ENCODE peak calls at places on chromosomes 11 and 22, in nine cellular contexts. F is RPMI7951, G is GM23248, I is Karpas-422, J is NCI-H345, Q is mucosa of gallbladder, Z is Peyer's patch, W is mammary epithelial cell, H is germinal center. B is an unnamed sample.
A peak's percentile ranks its signal among the peaks of the same experiment; 100 is the strongest.

GRCh38 chr22:49604732-49605302 is 222.9 kb downstream of the BRD1 start:
- DNase-seq in W (no peak), G (no peak), I (peak; percentile 50), Q (no peak), J (no peak), Z (no peak), H (no peak), F (no peak), B (no peak)

GRCh38 chr11:125431009-125431408 is 65.1 kb downstream of the FEZ1 start:
- DNase-seq in Z (no peak), Q (no peak), H (no peak), J (no peak), I (no peak), G (no peak), W (no peak), F (no peak), B (no peak)

GRCh38 chr22:43826142-43827093 is 14.3 kb upstream of the EFCAB6 start:
- DNase-seq in Q (peak; percentile 22), G (peak; percentile 89), Z (no peak), I (no peak), F (peak; percentile 56), W (peak; percentile 68), J (peak; percentile 4), H (no peak), B (no peak)

GRCh38 chr11:83836883-83837654 is 550.9 kb upstream of the CCDC90B start:
- DNase-seq in W (peak; percentile 33), H (peak; percentile 52), Z (no peak), Q (peak; percentile 16), J (peak; percentile 64), G (peak; percentile 74), I (peak; percentile 91), F (peak; percentile 27), B (peak; percentile 33)

GRCh38 chr11:121613724-121614123 is 161.0 kb upstream of the SORL1-AS1 start:
- DNase-seq in Z (no peak), Q (no peak), G (no peak), J (no peak), F (no peak), I (no peak), W (no peak), H (no peak), B (peak; percentile 49)

GRCh38 chr11:2267871-2268825 is 2.2 kb downstream of the ASCL2 start:
- DNase-seq in I (no peak), J (no peak), W (no peak), Z (peak; percentile 54), H (no peak), Q (peak; percentile 9), F (no peak), G (no peak), B (no peak)

GRCh38 chr11:132962026-132962425 is 570.3 kb downstream of the OPCML start:
- DNase-seq in Z (no peak), J (no peak), H (no peak), G (peak; percentile 90), I (no peak), W (peak; percentile 6), Q (no peak), F (peak; percentile 65), B (no peak)

GRCh38 chr11:4480577-4481539 is 1.6 kb upstream of the OR52K1 start:
- DNase-seq in Q (no peak), H (no peak), G (peak; percentile 61), Z (no peak), F (peak; percentile 31), I (no peak), J (no peak), W (peak; percentile 77), B (no peak)

GRCh38 chr11:83571301-83571700 is 285.1 kb upstream of the CCDC90B start:
- DNase-seq in Q (no peak), W (no peak), I (no peak), Z (no peak), H (no peak), J (no peak), F (no peak), G (peak; percentile 88), B (no peak)

GRCh38 chr11:117843666-117844484 is 19.3 kb upstream of the FXYD2 start:
- DNase-seq in Z (peak; percentile 86), W (peak; percentile 24), J (peak; percentile 64), Q (peak; percentile 83), I (peak; percentile 82), G (peak; percentile 66), F (peak; percentile 46), H (peak; percentile 60), B (peak; percentile 41)

GRCh38 chr11:62602141-62603071 is 741 bp upstream of the MTA2 start:
- DNase-seq in Z (peak; percentile 87), J (peak; percentile 72), Q (peak; percentile 59), G (peak; percentile 57), W (no peak), F (peak; percentile 80), H (peak; percentile 51), I (peak; percentile 39), B (peak; percentile 72)

GRCh38 chr11:125358254-125358840 is 137.7 kb downstream of the FEZ1 start:
- DNase-seq in W (no peak), Q (no peak), H (no peak), Z (no peak), G (peak; percentile 37), I (no peak), F (peak; percentile 62), J (no peak), B (no peak)

GRCh38 chr22:38191115-38191514 is 9.5 kb upstream of the PLA2G6 start:
- DNase-seq in I (no peak), W (no peak), J (no peak), Q (no peak), F (no peak), G (no peak), H (no peak), Z (no peak), B (no peak)

GRCh38 chr11:296976-297665 is 2.2 kb downstream of the IFITM5 start:
- DNase-seq in Q (no peak), W (no peak), Z (peak; percentile 52), J (no peak), F (no peak), I (no peak), H (no peak), G (no peak), B (no peak)

GRCh38 chr11:102831128-102831708 is 12.2 kb downstream of the MMP3 start:
- DNase-seq in W (no peak), J (no peak), H (peak; percentile 6), F (no peak), G (peak; percentile 88), Z (peak; percentile 84), I (no peak), Q (peak; percentile 79), B (no peak)

GRCh38 chr11:40388097-40388818 is 1071.2 kb downstream of the LRRC4C start:
- DNase-seq in I (no peak), W (no peak), Q (no peak), H (no peak), J (no peak), Z (no peak), F (peak; percentile 36), G (peak; percentile 10), B (no peak)

GRCh38 chr11:34303028-34303427 is 54.8 kb downstream of the ABTB2 start:
- DNase-seq in W (no peak), H (no peak), F (no peak), Z (no peak), J (no peak), I (no peak), Q (no peak), G (no peak), B (no peak)

GRCh38 chr11:5891216-5891800 is 1.7 kb upstream of the OR52E5 start:
- DNase-seq in W (peak; percentile 6), I (peak; percentile 69), J (peak; percentile 11), H (peak; percentile 3), Z (no peak), Q (no peak), G (peak; percentile 34), F (peak; percentile 5), B (no peak)

GRCh38 chr11:112967082-112967481 is 5.9 kb downstream of the NCAM1 start:
- DNase-seq in H (no peak), J (no peak), W (no peak), G (no peak), Q (no peak), Z (no peak), I (no peak), F (no peak), B (no peak)

GRCh38 chr11:7019500-7020182 is 505 bp downstream of the ZNF214 start:
- DNase-seq in F (no peak), I (no peak), G (peak; percentile 63), H (peak; percentile 2), J (peak; percentile 43), Q (no peak), Z (no peak), W (peak; percentile 3), B (no peak)

GRCh38 chr11:27703453-27703852 is 3.2 kb upstream of the BDNF start:
- DNase-seq in F (peak; percentile 65), G (peak; percentile 68), H (no peak), Z (no peak), Q (no peak), J (no peak), I (peak; percentile 2), W (no peak), B (no peak)

GRCh38 chr11:104098555-104098954 is 62.1 kb downstream of the DDI1 start:
- DNase-seq in I (no peak), G (no peak), F (no peak), J (no peak), W (no peak), H (no peak), Z (no peak), Q (no peak), B (no peak)

GRCh38 chr11:130426223-130427048 is 2.0 kb downstream of the ADAMTS8 start:
- DNase-seq in Z (no peak), Q (no peak), H (no peak), G (no peak), F (no peak), J (peak; percentile 13), W (no peak), I (no peak), B (no peak)

GRCh38 chr11:20029193-20029592 is 131.1 kb downstream of the DBX1 start:
- DNase-seq in W (no peak), F (no peak), I (no peak), J (peak; percentile 60), Q (no peak), G (no peak), Z (no peak), H (no peak), B (no peak)

GRCh38 chr22:45446216-45446615 is 32.7 kb downstream of the RIBC2 start:
- DNase-seq in F (no peak), H (no peak), Q (no peak), I (no peak), W (no peak), Z (no peak), G (peak; percentile 83), J (no peak), B (no peak)

GRCh38 chr11:60641940-60642339 is 57.5 kb upstream of the MS4A8 start:
- DNase-seq in J (no peak), Z (no peak), W (no peak), F (no peak), I (no peak), Q (no peak), G (no peak), H (no peak), B (no peak)

GRCh38 chr22:38190581-38190980 is 9.0 kb upstream of the PLA2G6 start:
- DNase-seq in H (no peak), I (no peak), Z (no peak), G (no peak), W (no peak), F (no peak), J (no peak), Q (no peak), B (no peak)

GRCh38 chr11:116686891-116687290 is 85.9 kb downstream of the BUD13 start:
- DNase-seq in J (peak; percentile 6), Q (no peak), I (no peak), W (no peak), Z (no peak), H (no peak), F (no peak), G (no peak), B (no peak)

GRCh38 chr11:44542372-44542771 is 23.1 kb upstream of the CD82 start:
- DNase-seq in W (no peak), Q (no peak), H (no peak), Z (no peak), G (no peak), I (no peak), J (no peak), F (no peak), B (no peak)

GRCh38 chr11:69071086-69071800 is 22.5 kb downstream of the TPCN2 start:
- DNase-seq in H (no peak), Z (no peak), G (no peak), I (no peak), F (no peak), J (no peak), W (no peak), Q (no peak), B (no peak)

GRCh38 chr11:128511712-128512111 is 75.6 kb downstream of the ETS1 start:
- DNase-seq in F (no peak), Q (no peak), I (peak; percentile 37), W (no peak), J (no peak), G (no peak), H (no peak), Z (no peak), B (no peak)

B was measured in DMS153.